ENCODE peak calls at places on chromosomes 12 and 14, in eight cellular contexts. S is WTC11; E is SW480; Z is effector memory CD4-positive, alpha-beta T cell; A is ACHN; L is activated naive CD4-positive, alpha-beta T cell treated with anti-CD3 and anti-CD28 coated beads for 36 hours; Q is cardiac fibroblast; B is M059J. F is an unnamed sample.

GRCh38 chr12:40010899-40011774 is 94.7 kb downstream of the SLC2A13 start:
- DNase-seq in S (peak), E (peak), Z (no peak), A (peak), L (peak), Q (peak), B (peak), F (peak)

GRCh38 chr14:48373993-48374392 is 698.6 kb upstream of the MDGA2 start:
- DNase-seq in S (no peak), E (no peak), Z (no peak), A (no peak), L (no peak), Q (no peak), B (peak), F (no peak)

GRCh38 chr12:104165801-104166200 is 27.8 kb upstream of the NFYB start:
- DNase-seq in S (no peak), E (no peak), Z (no peak), A (no peak), L (no peak), Q (peak), B (no peak), F (no peak)

GRCh38 chr12:11650279-11650696 is 814 bp downstream of the ETV6 start:
- DNase-seq in S (peak), E (no peak), Z (no peak), A (no peak), L (peak), Q (no peak), B (no peak), F (no peak)

GRCh38 chr14:100892496-100893227 is 10.9 kb downstream of the RTL1 start:
- DNase-seq in S (peak), E (no peak), Z (no peak), A (no peak), L (no peak), Q (no peak), B (no peak), F (no peak)

GRCh38 chr14:77917802-77918201 is 117.9 kb downstream of the ADCK1 start:
- DNase-seq in S (no peak), E (no peak), Z (no peak), A (no peak), L (no peak), Q (no peak), B (no peak), F (no peak)

GRCh38 chr14:78401866-78402265 is 231.7 kb downstream of the NRXN3 start:
- DNase-seq in S (no peak), E (no peak), Z (no peak), A (peak), L (no peak), Q (no peak), B (no peak), F (no peak)

GRCh38 chr14:22812744-22813143 is 2.5 kb downstream of the SLC7A7 start:
- DNase-seq in S (peak), E (no peak), Z (no peak), A (no peak), L (no peak), Q (no peak), B (no peak), F (no peak)

GRCh38 chr12:128323115-128323514 is 56.1 kb downstream of the TMEM132C start:
- DNase-seq in S (no peak), E (no peak), Z (no peak), A (no peak), L (no peak), Q (peak), B (no peak), F (no peak)

GRCh38 chr12:22121224-22121623 is 75.2 kb downstream of the CMAS start:
- DNase-seq in S (peak), E (peak), Z (no peak), A (peak), L (peak), Q (no peak), B (peak), F (no peak)

GRCh38 chr12:62760779-62761178 is 174.2 kb downstream of the PPM1H start:
- DNase-seq in S (no peak), E (peak), Z (no peak), A (peak), L (no peak), Q (peak), B (peak), F (peak)

GRCh38 chr12:77256924-77257323 is 191.6 kb upstream of the E2F7 start:
- DNase-seq in S (no peak), E (no peak), Z (no peak), A (no peak), L (no peak), Q (peak), B (no peak), F (no peak)

GRCh38 chr14:105902131-105902898 is 375.9 kb downstream of the TMEM121 start:
- DNase-seq in S (peak), E (no peak), Z (no peak), A (no peak), L (no peak), Q (no peak), B (no peak), F (peak)

GRCh38 chr12:64137117-64137516 is 85.0 kb downstream of the KICS2 start:
- DNase-seq in S (no peak), E (no peak), Z (no peak), A (no peak), L (no peak), Q (no peak), B (no peak), F (no peak)

GRCh38 chr12:54216580-54217308 is 28.0 kb upstream of the SMUG1 start:
- DNase-seq in S (peak), E (peak), Z (peak), A (peak), L (peak), Q (peak), B (peak), F (peak)

GRCh38 chr14:104343690-104344640 is 205.6 kb downstream of the KIF26A start:
- DNase-seq in S (peak), E (no peak), Z (no peak), A (no peak), L (no peak), Q (no peak), B (no peak), F (no peak)

GRCh38 chr12:64160021-64160717 is 61.9 kb downstream of the KICS2 start:
- DNase-seq in S (no peak), E (no peak), Z (no peak), A (no peak), L (no peak), Q (peak), B (no peak), F (no peak)

GRCh38 chr14:50846171-50846880 is 15.4 kb upstream of the NIN start:
- DNase-seq in S (no peak), E (peak), Z (no peak), A (peak), L (no peak), Q (peak), B (peak), F (no peak)

GRCh38 chr12:19085090-19085489 is 44.4 kb upstream of the PLEKHA5 start:
- DNase-seq in S (no peak), E (no peak), Z (no peak), A (no peak), L (no peak), Q (peak), B (peak), F (no peak)

GRCh38 chr14:58533417-58533816 is 104.3 kb upstream of the DACT1 start:
- DNase-seq in S (no peak), E (no peak), Z (no peak), A (no peak), L (no peak), Q (peak), B (no peak), F (no peak)

GRCh38 chr14:59303216-59303615 is 114.7 kb downstream of the DAAM1 start:
- DNase-seq in S (no peak), E (no peak), Z (no peak), A (no peak), L (no peak), Q (no peak), B (peak), F (no peak)

GRCh38 chr12:102144221-102144620 is 24.2 kb downstream of the PARPBP start:
- DNase-seq in S (no peak), E (no peak), Z (no peak), A (no peak), L (no peak), Q (no peak), B (no peak), F (no peak)

GRCh38 chr12:52832960-52833905 is 878 bp downstream of the KRT79 start:
- DNase-seq in S (no peak), E (no peak), Z (no peak), A (no peak), L (no peak), Q (no peak), B (no peak), F (no peak)

GRCh38 chr12:47734725-47735480 is 9.6 kb upstream of the ENDOU start:
- DNase-seq in S (peak), E (no peak), Z (no peak), A (no peak), L (no peak), Q (no peak), B (no peak), F (no peak)

GRCh38 chr14:68758301-68758700 is 34.6 kb downstream of the ZFP36L1 start:
- DNase-seq in S (no peak), E (no peak), Z (no peak), A (no peak), L (no peak), Q (no peak), B (no peak), F (no peak)

GRCh38 chr12:76586764-76587395 is 27.3 kb upstream of the OSBPL8 start:
- DNase-seq in S (no peak), E (peak), Z (no peak), A (peak), L (peak), Q (peak), B (peak), F (peak)

GRCh38 chr14:23629831-23630396 is 6.2 kb upstream of the DHRS2 start:
- DNase-seq in S (no peak), E (no peak), Z (no peak), A (no peak), L (no peak), Q (no peak), B (no peak), F (no peak)

GRCh38 chr12:112347521-112347920 is 34.7 kb downstream of the HECTD4 start:
- DNase-seq in S (no peak), E (no peak), Z (no peak), A (no peak), L (no peak), Q (peak), B (peak), F (no peak)

F was measured in H4.